ENCODE peak calls at places on chromosome 7, in nine cellular contexts. L, N, R, Y, H, E, X, W and U are unnamed samples. For H3K27me3, the result is how much of the 10 kb centered on the place peaks cover.

GRCh38 chr7:124031406-124031805 is 1.5 kb downstream of the TMEM229A start:
- DNase-seq in X (no peak), L (no peak), W (no peak), N (no peak), H (no peak), Y (no peak), R (no peak), E (no peak), U (no peak)

GRCh38 chr7:77550586-77550985 is 13.5 kb downstream of the PTPN12 start:
- DNase-seq in E (no peak), W (no peak), R (no peak), L (no peak), X (no peak), N (peak), H (no peak), Y (no peak), U (no peak)

GRCh38 chr7:16114633-16115032 is 306.7 kb downstream of the CRPPA start:
- DNase-seq in R (no peak), E (no peak), H (no peak), L (no peak), N (peak), X (no peak), Y (no peak), W (no peak), U (no peak)

GRCh38 chr7:42244828-42245227 is 7.8 kb upstream of the GLI3 start:
- DNase-seq in L (no peak), W (no peak), H (no peak), N (peak), Y (no peak), R (no peak), X (no peak), E (no peak), U (no peak)

GRCh38 chr7:146961617-146962016 is 845.0 kb downstream of the CNTNAP2 start:
- DNase-seq in H (no peak), X (no peak), Y (no peak), W (no peak), L (peak), R (no peak), N (no peak), E (no peak), U (no peak)

GRCh38 chr7:20779041-20779440 is 7.6 kb downstream of the SP8 start:
- DNase-seq in W (no peak), E (no peak), N (no peak), X (no peak), R (no peak), Y (no peak), L (no peak), H (no peak), U (no peak)

GRCh38 chr7:16261654-16262053 is 159.7 kb downstream of the CRPPA start:
- DNase-seq in H (no peak), L (no peak), Y (no peak), E (no peak), N (no peak), R (no peak), W (no peak), X (no peak), U (no peak)

GRCh38 chr7:111893190-111893589 is 313.0 kb downstream of the DOCK4 start:
- DNase-seq in N (no peak), Y (no peak), R (no peak), X (no peak), E (no peak), W (no peak), H (no peak), L (no peak), U (no peak)

GRCh38 chr7:131197920-131198610 is 129.6 kb upstream of the MKLN1 start:
- DNase-seq in H (no peak), E (no peak), L (no peak), N (peak), X (no peak), Y (no peak), W (no peak), R (no peak), U (no peak)

GRCh38 chr7:148575640-148576411 is 14.7 kb upstream of the C7orf33 start:
- DNase-seq in Y (peak), H (peak), X (peak), L (peak), N (peak), W (peak), R (peak), E (peak), U (peak)

GRCh38 chr7:44320794-44321371 is 4.5 kb downstream of the CAMK2B start:
- DNase-seq in L (no peak), X (no peak), H (no peak), W (no peak), N (no peak), Y (peak), E (no peak), R (no peak), U (no peak)

GRCh38 chr7:12851841-12852240 is 164.4 kb downstream of the ARL4A start:
- DNase-seq in H (no peak), R (no peak), N (no peak), L (no peak), W (no peak), X (no peak), Y (no peak), E (no peak), U (no peak)

DNA sequence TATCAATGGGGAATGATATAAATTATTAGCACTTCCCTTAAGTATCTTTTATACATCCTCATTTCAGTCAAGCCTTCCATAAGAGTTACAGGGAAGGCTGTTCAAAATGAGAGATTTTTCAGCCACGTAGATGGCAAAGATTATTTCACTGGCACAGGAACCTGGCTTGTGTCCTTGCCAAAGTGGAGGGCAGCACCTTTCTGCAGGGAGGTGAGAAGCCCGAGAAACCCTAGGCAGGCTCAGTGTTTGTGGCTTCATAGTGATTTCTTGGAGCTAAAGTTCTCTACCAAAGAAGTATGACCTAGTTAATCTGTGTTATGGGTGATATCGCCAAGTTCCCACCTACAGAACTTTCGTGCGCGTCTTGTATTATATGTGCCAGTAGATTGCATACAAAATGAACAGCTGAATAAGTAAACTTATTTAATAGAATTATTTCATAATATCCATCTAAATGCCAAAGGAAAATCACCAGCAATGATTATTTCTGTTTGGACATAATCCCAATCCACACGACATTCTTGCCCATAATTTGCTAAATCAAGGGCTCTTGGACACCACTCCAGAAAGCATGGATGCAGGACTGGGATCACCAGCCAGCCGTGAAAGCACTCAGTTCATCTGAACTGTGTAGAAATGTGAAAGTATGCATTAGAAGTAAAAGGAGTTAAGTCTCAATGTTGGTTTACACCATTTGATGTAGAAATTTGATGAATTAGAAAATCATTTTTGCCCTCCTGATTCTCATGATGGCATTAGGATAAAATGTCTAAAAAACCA is 150.4 kb upstream of the RNF32 start:
- DNase-seq in L (no peak), X (no peak), Y (no peak), H (no peak), W (no peak), E (no peak), N (no peak), R (no peak), U (no peak)
- TF ChIP-seq POLR2A in L (no peak), X (no peak), Y (no peak), H (no peak), W (no peak), E (no peak), N (no peak), R (no peak), U (no peak)

DNA sequence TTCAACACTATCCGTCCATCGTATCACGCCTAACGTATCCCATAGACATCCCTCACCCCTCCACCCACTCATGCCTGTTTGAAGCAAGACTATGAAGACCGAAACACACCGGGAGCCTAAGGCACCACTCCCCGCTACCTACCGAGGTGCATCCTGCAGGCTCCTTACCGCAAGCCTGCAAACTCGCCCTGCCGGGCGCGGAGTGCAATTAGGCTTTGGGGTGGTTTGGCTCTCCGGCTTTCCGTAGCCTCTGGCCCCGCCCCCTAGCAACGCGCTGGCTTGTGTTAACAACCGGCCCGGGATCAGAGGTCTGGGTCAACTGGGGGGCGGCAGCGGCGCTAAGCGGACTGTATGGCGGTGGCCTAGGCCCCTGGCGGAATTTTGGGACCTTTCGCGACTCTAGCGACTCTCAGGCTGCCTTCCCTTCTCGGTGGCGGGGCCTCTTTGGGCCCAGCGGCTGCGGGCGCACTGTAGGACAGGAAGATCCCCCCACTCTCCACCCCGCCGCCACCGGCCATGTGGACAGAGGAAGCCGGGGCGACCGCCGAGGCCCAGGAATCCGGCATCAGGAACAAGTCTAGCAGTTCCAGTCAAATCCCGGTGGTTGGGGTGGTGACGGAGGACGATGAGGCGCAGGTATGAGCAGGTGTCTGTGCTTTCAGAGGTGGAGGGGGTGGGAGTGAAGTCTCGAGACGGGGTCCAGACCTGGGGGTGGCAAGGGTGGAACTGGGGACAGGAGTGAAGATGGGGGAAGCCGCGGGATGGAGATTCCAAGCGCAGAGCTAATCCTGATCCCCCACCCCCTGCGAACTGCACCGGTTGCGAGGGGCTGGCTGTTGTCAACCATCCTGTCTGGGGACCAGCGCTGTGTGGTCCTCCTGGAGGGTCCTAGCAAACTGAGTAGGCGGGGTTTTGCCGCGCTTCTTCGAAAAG is at the start of gene CFAP69:
- DNase-seq in W (peak), N (peak), E (peak), Y (peak), H (peak), R (peak), X (peak), L (peak), U (peak)
- TF ChIP-seq CTCF in W (peak), N (peak), E (peak), Y (peak), H (peak), R (peak), X (peak), L (peak), U (peak)

GRCh38 chr7:158165711-158166110 is 421.9 kb downstream of the PTPRN2 start:
- DNase-seq in E (no peak), Y (no peak), W (no peak), L (no peak), X (no peak), N (no peak), H (no peak), R (no peak), U (no peak)
- H3K27me3 ChIP-seq in E (under half), Y (under half), W (under half), L (under half), X (under half), N (under half), H (under half), R (under half), U (under half)

GRCh38 chr7:151057989-151058765 is 480 bp upstream of the CDK5 start:
- DNase-seq in W (peak), X (peak), H (peak), R (peak), L (peak), E (peak), Y (peak), N (peak), U (peak)
- TF ChIP-seq POLR2A in W (no peak), X (peak), H (peak), R (peak), L (peak), E (peak), Y (peak), N (no peak), U (peak)

GRCh38 chr7:101321491-101322401 is at the start of gene IFT22:
- DNase-seq in E (peak), N (peak), W (peak), X (peak), R (peak), L (peak), H (peak), Y (peak), U (peak)
- TF ChIP-seq CTCF in E (peak), N (peak), W (peak), X (peak), R (no peak), L (peak), H (peak), Y (peak), U (peak)

GRCh38 chr7:27107391-27107900 is 5.0 kb upstream of the HOXA2 start:
- DNase-seq in Y (no peak), L (no peak), R (no peak), N (peak), W (no peak), X (no peak), H (no peak), E (no peak), U (no peak)
- H3K27me3 ChIP-seq in Y (under half), L (half or more), R (under half), N (under half), W (under half), X (under half), H (under half), E (under half), U (under half)

GRCh38 chr7:50793947-50794570 is 11.4 kb upstream of the GRB10 start:
- DNase-seq in R (no peak), E (no peak), L (no peak), X (no peak), H (no peak), Y (no peak), N (no peak), W (no peak), U (no peak)

GRCh38 chr7:50793115-50793946 is 10.6 kb upstream of the GRB10 start:
- DNase-seq in N (peak), L (peak), H (peak), R (peak), X (peak), W (no peak), E (peak), Y (peak), U (peak)

GRCh38 chr7:50791363-50791762 is 8.7 kb upstream of the GRB10 start:
- DNase-seq in X (no peak), R (no peak), E (no peak), L (no peak), W (no peak), H (no peak), Y (no peak), N (no peak), U (no peak)

GRCh38 chr7:50791921-50792341 is 9.2 kb upstream of the GRB10 start:
- DNase-seq in X (no peak), N (peak), Y (no peak), L (no peak), H (peak), R (peak), W (peak), E (no peak), U (no peak)

GRCh38 chr7:50792342-50793114 is 9.8 kb upstream of the GRB10 start:
- DNase-seq in X (peak), N (peak), Y (peak), R (peak), E (no peak), H (peak), W (no peak), L (peak), U (peak)
- TF ChIP-seq POLR2A in X (peak), N (no peak), Y (no peak), R (no peak), E (no peak), H (no peak), W (no peak), L (no peak), U (no peak)

GRCh38 chr7:29801929-29802328 is 4.4 kb upstream of the WIPF3 start:
- DNase-seq in W (no peak), E (no peak), Y (no peak), R (no peak), L (no peak), N (no peak), X (no peak), H (no peak), U (no peak)
- TF ChIP-seq CTCF in W (no peak), E (no peak), Y (no peak), R (no peak), L (no peak), N (no peak), X (no peak), H (no peak), U (no peak)

GRCh38 chr7:29000346-29000745 is 42.2 kb upstream of the TRIL start:
- DNase-seq in W (no peak), L (no peak), X (no peak), R (no peak), E (no peak), Y (no peak), H (no peak), N (no peak), U (no peak)

GRCh38 chr7:28996836-28997235 is 38.7 kb upstream of the TRIL start:
- DNase-seq in Y (no peak), H (peak), N (no peak), X (no peak), E (no peak), L (no peak), R (no peak), W (no peak), U (no peak)

GRCh38 chr7:28998110-28998509 is 40.0 kb upstream of the TRIL start:
- DNase-seq in L (no peak), H (peak), W (peak), R (no peak), X (no peak), Y (no peak), N (no peak), E (no peak), U (no peak)

GRCh38 chr7:28999421-28999820 is 41.3 kb upstream of the TRIL start:
- DNase-seq in L (no peak), R (no peak), N (no peak), E (no peak), Y (no peak), X (no peak), W (no peak), H (no peak), U (no peak)

DNA sequence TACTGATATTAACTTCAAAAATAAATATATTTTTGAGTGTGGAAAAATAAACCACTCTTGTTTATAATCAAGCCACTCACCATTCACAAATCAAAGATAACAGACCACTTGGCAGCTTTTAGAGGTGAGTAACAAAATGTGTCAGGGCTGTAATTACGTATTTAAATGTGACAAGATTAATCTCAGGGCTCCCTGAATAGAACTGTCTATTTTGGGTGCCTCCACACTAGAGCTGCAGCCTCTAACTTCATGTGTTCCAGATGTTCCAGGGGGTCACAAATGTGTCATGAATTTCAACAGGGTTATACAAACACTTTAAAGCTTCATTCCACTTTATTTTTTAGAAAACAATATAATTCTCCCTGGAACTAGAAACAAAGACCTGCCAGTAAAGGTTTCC is 41.7 kb upstream of the TRIL start:
- DNase-seq in L (no peak), H (no peak), E (no peak), R (no peak), X (no peak), Y (no peak), W (no peak), N (no peak), U (no peak)
- H3K27me3 ChIP-seq in L (under half), H (under half), E (under half), R (under half), X (under half), Y (under half), W (under half), N (under half), U (under half)

GRCh38 chr7:152050547-152050971 is 25.1 kb downstream of the GALNT11 start:
- DNase-seq in X (no peak), W (no peak), E (no peak), H (no peak), N (peak), L (no peak), R (no peak), Y (no peak), U (no peak)
- TF ChIP-seq POLR2A in X (no peak), W (no peak), E (no peak), H (no peak), N (no peak), L (no peak), R (no peak), Y (no peak), U (no peak)